ENCODE peak calls at places on chromosome 1, in six cellular contexts. T is A549, F is HepG2, L is H1, Q is endothelial cell of umbilical vein, I is K562. B is an unnamed sample.

GRCh38 chr1:50658421-50659076 is 235.3 kb upstream of the DMRTA2 start:
- DNase-seq in T (no peak), F (peak; percentile 50), L (no peak), Q (no peak), I (no peak), B (no peak)

GRCh38 chr1:180881806-180882509 is 30.7 kb upstream of the KIAA1614 start:
- DNase-seq in T (peak; percentile 51), F (peak; percentile 25), L (no peak), Q (peak; percentile 53), I (peak; percentile 74), B (no peak)

GRCh38 chr1:46601257-46602007 is 2.6 kb downstream of the MKNK1 start:
- DNase-seq in T (no peak), F (no peak), L (no peak), Q (no peak), I (no peak), B (no peak)

GRCh38 chr1:168223681-168224515 is 1.9 kb upstream of the SFT2D2 start:
- DNase-seq in T (no peak), F (no peak), L (no peak), Q (no peak), I (no peak), B (no peak)

GRCh38 chr1:225651872-225652725 is 824 bp downstream of the ENAH start:
- DNase-seq in T (peak; percentile 59), F (peak; percentile 49), L (no peak), Q (no peak), I (no peak), B (peak; percentile 30)

GRCh38 chr1:179337343-179337742 is 28.4 kb upstream of the AXDND1 start:
- DNase-seq in T (no peak), F (no peak), L (no peak), Q (no peak), I (no peak), B (no peak)

GRCh38 chr1:107862064-107862463 is 102.9 kb downstream of the VAV3 start:
- DNase-seq in T (no peak), F (no peak), L (no peak), Q (peak; percentile 95), I (no peak), B (no peak)

GRCh38 chr1:233113009-233113712 is 162.8 kb downstream of the NTPCR start:
- DNase-seq in T (peak; percentile 100), F (peak; percentile 48), L (peak; percentile 39), Q (peak; percentile 89), I (peak; percentile 85), B (no peak)

GRCh38 chr1:65825736-65826135 is 33.0 kb downstream of the PDE4B start:
- DNase-seq in T (no peak), F (no peak), L (no peak), Q (no peak), I (no peak), B (no peak)

GRCh38 chr1:197776348-197777082 is 1.2 kb upstream of the DENND1B start:
- DNase-seq in T (no peak), F (no peak), L (no peak), Q (peak; percentile 40), I (no peak), B (no peak)

GRCh38 chr1:56446531-56447098 is 132.7 kb downstream of the PLPP3 start:
- DNase-seq in T (no peak), F (no peak), L (no peak), Q (no peak), I (no peak), B (no peak)

GRCh38 chr1:84253041-84253440 is 48.5 kb upstream of the SAMD13 start:
- DNase-seq in T (peak; percentile 39), F (no peak), L (no peak), Q (no peak), I (no peak), B (no peak)

GRCh38 chr1:97061604-97062003 is 340.0 kb downstream of the PTBP2 start:
- DNase-seq in T (no peak), F (no peak), L (no peak), Q (no peak), I (no peak), B (no peak)

GRCh38 chr1:28853033-28853742 is 41.2 kb downstream of the OPRD1 start:
- DNase-seq in T (no peak), F (no peak), L (no peak), Q (no peak), I (no peak), B (no peak)

GRCh38 chr1:27086628-27087027 is 68.3 kb downstream of the SLC9A1 start:
- DNase-seq in T (no peak), F (no peak), L (no peak), Q (no peak), I (no peak), B (no peak)

GRCh38 chr1:186738896-186739295 is 58.7 kb upstream of the PTGS2 start:
- DNase-seq in T (no peak), F (no peak), L (no peak), Q (no peak), I (no peak), B (no peak)

GRCh38 chr1:119740261-119740660 is 28.4 kb downstream of the HMGCS2 start:
- DNase-seq in T (no peak), F (no peak), L (no peak), Q (no peak), I (no peak), B (no peak)

GRCh38 chr1:61083799-61084385 is 1.5 kb downstream of the NFIA start:
- DNase-seq in T (no peak), F (no peak), L (no peak), Q (peak; percentile 67), I (peak; percentile 47), B (no peak)

GRCh38 chr1:179369751-179370341 is 4.1 kb downstream of the AXDND1 start:
- DNase-seq in T (peak; percentile 70), F (peak; percentile 53), L (peak; percentile 1), Q (peak; percentile 79), I (peak; percentile 76), B (no peak)

GRCh38 chr1:3384407-3384806 is 70.1 kb upstream of the ARHGEF16 start:
- DNase-seq in T (no peak), F (no peak), L (no peak), Q (no peak), I (no peak), B (no peak)

GRCh38 chr1:89635825-89636815 is 3.2 kb downstream of the LRRC8C start:
- DNase-seq in T (peak; percentile 12), F (no peak), L (no peak), Q (peak; percentile 91), I (no peak), B (no peak)

GRCh38 chr1:152398812-152399698 is 15.0 kb downstream of the CRNN start:
- DNase-seq in T (peak; percentile 66), F (peak; percentile 25), L (no peak), Q (no peak), I (peak; percentile 9), B (no peak)

GRCh38 chr1:240027059-240027462 is 64.6 kb upstream of the FMN2 start:
- DNase-seq in T (peak; percentile 59), F (peak; percentile 9), L (no peak), Q (peak; percentile 44), I (peak; percentile 32), B (peak; percentile 52)

DNA sequence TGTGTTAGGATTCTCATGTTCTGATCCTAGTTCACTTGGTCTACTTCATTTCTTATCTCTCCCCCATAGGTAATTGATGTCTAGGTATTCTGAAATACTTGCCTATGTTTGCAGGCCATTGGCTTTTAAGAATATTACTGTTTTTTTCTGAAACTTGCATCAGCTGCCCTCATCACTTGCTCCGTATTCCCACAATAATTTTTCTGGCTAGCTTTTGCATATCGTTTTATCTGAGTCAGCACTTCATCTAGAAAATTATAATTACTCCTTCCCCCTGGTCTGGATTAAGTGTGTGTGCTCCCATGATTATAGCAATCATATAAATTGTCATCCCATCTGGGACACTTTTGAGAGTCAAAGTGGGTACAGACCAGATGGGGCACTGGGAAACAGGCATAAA is 583.2 kb upstream of the B3GALT2 start:
- DNase-seq in T (no peak), F (no peak), L (no peak), Q (no peak), I (no peak), B (no peak)
- TF ChIP-seq CTCF in T (no peak), F (no peak), L (no peak), Q (no peak), I (no peak), B (no peak)

GRCh38 chr1:22613226-22613918 is 23.1 kb upstream of the C1QA start:
- DNase-seq in T (no peak), F (no peak), L (no peak), Q (no peak), I (no peak), B (no peak)

GRCh38 chr1:22609291-22609690 is 27.1 kb upstream of the C1QA start:
- DNase-seq in T (no peak), F (no peak), L (no peak), Q (no peak), I (no peak), B (no peak)

GRCh38 chr1:22611530-22611947 is 24.9 kb upstream of the C1QA start:
- DNase-seq in T (peak; percentile 38), F (peak; percentile 24), L (peak; percentile 54), Q (peak; percentile 53), I (peak; percentile 78), B (peak; percentile 89)

GRCh38 chr1:22613951-22614350 is 22.5 kb upstream of the C1QA start:
- DNase-seq in T (no peak), F (no peak), L (no peak), Q (no peak), I (no peak), B (no peak)

DNA sequence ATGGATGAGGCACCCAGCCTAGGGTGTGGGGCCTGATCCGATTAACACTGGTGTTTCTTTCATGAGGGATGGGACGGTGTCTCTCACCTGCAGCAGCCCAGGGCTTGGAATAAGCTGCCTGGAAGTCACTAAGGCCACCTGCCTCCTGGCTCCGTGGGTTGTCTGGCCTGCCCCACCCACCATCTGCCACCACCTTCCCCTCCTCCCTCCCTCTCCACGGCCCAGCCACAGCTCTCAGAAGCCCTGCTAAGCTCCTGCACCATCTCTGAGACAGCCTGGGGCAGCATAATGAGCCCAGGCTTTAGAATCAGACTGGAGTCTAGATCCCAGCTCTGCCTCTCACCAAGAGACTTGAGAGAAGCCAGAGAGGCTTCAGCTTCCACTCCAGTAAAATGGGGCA is 23.8 kb upstream of the C1QA start:
- DNase-seq in T (no peak), F (no peak), L (no peak), Q (no peak), I (no peak), B (no peak)
- TF ChIP-seq JUN in T (no peak), F (no peak), L (no peak), Q (no peak), I (no peak), B (no peak)

GRCh38 chr1:30850607-30851006 is 58.0 kb downstream of the SDC3 start:
- DNase-seq in T (no peak), F (no peak), L (no peak), Q (no peak), I (no peak), B (no peak)

GRCh38 chr1:30855686-30856259 is 52.8 kb downstream of the SDC3 start:
- DNase-seq in T (no peak), F (no peak), L (no peak), Q (no peak), I (no peak), B (no peak)

GRCh38 chr1:30851286-30851685 is 57.3 kb downstream of the SDC3 start:
- DNase-seq in T (no peak), F (no peak), L (no peak), Q (no peak), I (no peak), B (no peak)

GRCh38 chr1:30852026-30852425 is 56.5 kb downstream of the SDC3 start:
- DNase-seq in T (peak; percentile 11), F (no peak), L (no peak), Q (peak; percentile 77), I (no peak), B (no peak)

GRCh38 chr1:30853350-30853749 is 55.2 kb downstream of the SDC3 start:
- DNase-seq in T (no peak), F (peak; percentile 55), L (no peak), Q (no peak), I (no peak), B (peak; percentile 52)
- TF ChIP-seq CTCF in T (no peak), F (peak; percentile 15), L (peak; percentile 8), Q (no peak), I (no peak), B (no peak)

GRCh38 chr1:23616292-23616822 is 57.1 kb upstream of the ID3 start:
- DNase-seq in T (peak; percentile 27), F (no peak), L (no peak), Q (no peak), I (peak; percentile 24), B (no peak)
- TF ChIP-seq JUN in T (no peak), F (no peak), L (no peak), Q (no peak), I (no peak), B (no peak)